ENCODE peak calls at places on chromosomes 3 and 15, in five cellular contexts. One of them, this sample, is unnamed.

GRCh38 chr15:80246425-80246894 is 5.6 kb downstream of the CTXND1 start:
- DNase-seq in MM.1S: no peak
- DNase-seq in endothelial cell of umbilical vein: no peak
- DNase-seq in left ventricle myocardium inferior: no peak
- DNase-seq in HFFc6: no peak
- DNase-seq in this sample: no peak

GRCh38 chr3:195086885-195087284 is 184.1 kb downstream of the XXYLT1 start:
- DNase-seq in HFFc6: no peak
- DNase-seq in left ventricle myocardium inferior: peak
- DNase-seq in MM.1S: no peak
- DNase-seq in endothelial cell of umbilical vein: no peak
- DNase-seq in this sample: no peak

GRCh38 chr15:90103669-90104329 is 1.5 kb upstream of the IDH2 start:
- DNase-seq in endothelial cell of umbilical vein: no peak
- DNase-seq in left ventricle myocardium inferior: no peak
- DNase-seq in MM.1S: no peak
- DNase-seq in HFFc6: no peak
- DNase-seq in this sample: no peak

GRCh38 chr3:161069441-161070251 is 35.5 kb downstream of the B3GALNT1 start:
- DNase-seq in MM.1S: peak
- DNase-seq in endothelial cell of umbilical vein: peak
- DNase-seq in HFFc6: peak
- DNase-seq in left ventricle myocardium inferior: no peak
- DNase-seq in this sample: peak

GRCh38 chr3:16301490-16301889 is 36.5 kb downstream of the OXNAD1 start:
- DNase-seq in left ventricle myocardium inferior: no peak
- DNase-seq in endothelial cell of umbilical vein: no peak
- DNase-seq in MM.1S: no peak
- DNase-seq in HFFc6: no peak
- DNase-seq in this sample: no peak

GRCh38 chr15:81315452-81316203 is 8.3 kb downstream of the STARD5 start:
- DNase-seq in endothelial cell of umbilical vein: no peak
- DNase-seq in left ventricle myocardium inferior: no peak
- DNase-seq in MM.1S: no peak
- DNase-seq in HFFc6: no peak
- DNase-seq in this sample: no peak

GRCh38 chr3:186099178-186099577 is 9.7 kb downstream of the ETV5 start:
- DNase-seq in endothelial cell of umbilical vein: peak
- DNase-seq in HFFc6: peak
- DNase-seq in left ventricle myocardium inferior: peak
- DNase-seq in MM.1S: no peak
- DNase-seq in this sample: no peak

GRCh38 chr15:60423540-60423939 is 25.8 kb upstream of the ANXA2 start:
- DNase-seq in endothelial cell of umbilical vein: peak
- DNase-seq in MM.1S: peak
- DNase-seq in left ventricle myocardium inferior: no peak
- DNase-seq in HFFc6: peak
- DNase-seq in this sample: no peak

GRCh38 chr3:184186184-184186901 is at the start of gene ABCF3:
- DNase-seq in MM.1S: no peak
- DNase-seq in endothelial cell of umbilical vein: no peak
- DNase-seq in left ventricle myocardium inferior: peak
- DNase-seq in HFFc6: peak
- DNase-seq in this sample: no peak

GRCh38 chr15:98938105-98938417 is 69.5 kb downstream of the PGPEP1L start:
- DNase-seq in endothelial cell of umbilical vein: no peak
- DNase-seq in HFFc6: no peak
- DNase-seq in left ventricle myocardium inferior: no peak
- DNase-seq in MM.1S: no peak
- DNase-seq in this sample: no peak

GRCh38 chr3:126337980-126338651 is 19.1 kb downstream of the KLF15 start:
- DNase-seq in endothelial cell of umbilical vein: no peak
- DNase-seq in MM.1S: no peak
- DNase-seq in left ventricle myocardium inferior: no peak
- DNase-seq in HFFc6: no peak
- DNase-seq in this sample: no peak

GRCh38 chr15:44489464-44489863 is 47.5 kb upstream of the EIF3J start:
- DNase-seq in left ventricle myocardium inferior: no peak
- DNase-seq in MM.1S: no peak
- DNase-seq in endothelial cell of umbilical vein: peak
- DNase-seq in HFFc6: peak
- DNase-seq in this sample: no peak

GRCh38 chr3:192273611-192274010 is 453.7 kb downstream of the FGF12 start:
- DNase-seq in MM.1S: no peak
- DNase-seq in endothelial cell of umbilical vein: no peak
- DNase-seq in HFFc6: no peak
- DNase-seq in left ventricle myocardium inferior: no peak
- DNase-seq in this sample: no peak

GRCh38 chr3:3066378-3066777 is 43.8 kb downstream of the IL5RA start:
- DNase-seq in MM.1S: no peak
- DNase-seq in left ventricle myocardium inferior: no peak
- DNase-seq in HFFc6: no peak
- DNase-seq in endothelial cell of umbilical vein: no peak
- DNase-seq in this sample: no peak

GRCh38 chr3:48662753-48663488 is at the start of gene CELSR3:
- DNase-seq in HFFc6: peak
- DNase-seq in endothelial cell of umbilical vein: peak
- DNase-seq in MM.1S: peak
- DNase-seq in left ventricle myocardium inferior: peak
- DNase-seq in this sample: peak

GRCh38 chr3:17983106-17983505 is 240.7 kb upstream of the TBC1D5 start:
- DNase-seq in left ventricle myocardium inferior: no peak
- DNase-seq in MM.1S: no peak
- DNase-seq in HFFc6: no peak
- DNase-seq in endothelial cell of umbilical vein: no peak
- DNase-seq in this sample: no peak

GRCh38 chr3:30944124-30944523 is 49.7 kb upstream of the GADL1 start:
- DNase-seq in left ventricle myocardium inferior: no peak
- DNase-seq in endothelial cell of umbilical vein: no peak
- DNase-seq in MM.1S: no peak
- DNase-seq in HFFc6: no peak
- DNase-seq in this sample: no peak

GRCh38 chr3:119631529-119631928 is 28.9 kb downstream of the POPDC2 start:
- DNase-seq in MM.1S: no peak
- DNase-seq in endothelial cell of umbilical vein: no peak
- DNase-seq in left ventricle myocardium inferior: no peak
- DNase-seq in HFFc6: no peak
- DNase-seq in this sample: no peak

GRCh38 chr15:64731807-64732151 is 43.6 kb downstream of the RBPMS2 start:
- DNase-seq in MM.1S: no peak
- DNase-seq in endothelial cell of umbilical vein: no peak
- DNase-seq in HFFc6: no peak
- DNase-seq in left ventricle myocardium inferior: no peak
- DNase-seq in this sample: no peak

GRCh38 chr3:149659173-149659468 is 1.3 kb upstream of the WWTR1 start:
- DNase-seq in left ventricle myocardium inferior: no peak
- DNase-seq in endothelial cell of umbilical vein: no peak
- DNase-seq in HFFc6: no peak
- DNase-seq in MM.1S: no peak
- DNase-seq in this sample: no peak

GRCh38 chr15:58462973-58463663 is 31.3 kb downstream of the LIPC start:
- DNase-seq in MM.1S: no peak
- DNase-seq in left ventricle myocardium inferior: no peak
- DNase-seq in endothelial cell of umbilical vein: no peak
- DNase-seq in HFFc6: no peak
- DNase-seq in this sample: no peak

GRCh38 chr3:11724615-11725339 is 81.1 kb upstream of the VGLL4 start:
- DNase-seq in endothelial cell of umbilical vein: no peak
- DNase-seq in left ventricle myocardium inferior: no peak
- DNase-seq in MM.1S: peak
- DNase-seq in HFFc6: no peak
- DNase-seq in this sample: peak

GRCh38 chr15:60396964-60397771 is 618 bp downstream of the ANXA2 start:
- DNase-seq in endothelial cell of umbilical vein: no peak
- DNase-seq in HFFc6: peak
- DNase-seq in MM.1S: peak
- DNase-seq in left ventricle myocardium inferior: peak
- DNase-seq in this sample: peak

GRCh38 chr3:55296781-55297180 is 190.3 kb downstream of the WNT5A start:
- DNase-seq in left ventricle myocardium inferior: no peak
- DNase-seq in MM.1S: no peak
- DNase-seq in HFFc6: no peak
- DNase-seq in endothelial cell of umbilical vein: no peak
- DNase-seq in this sample: no peak

GRCh38 chr3:48406443-48407431 is 23.1 kb downstream of the PLXNB1 start:
- DNase-seq in endothelial cell of umbilical vein: no peak
- DNase-seq in MM.1S: no peak
- DNase-seq in HFFc6: no peak
- DNase-seq in left ventricle myocardium inferior: no peak
- DNase-seq in this sample: peak

GRCh38 chr15:45641374-45641778 is 6.5 kb downstream of the SQOR start:
- DNase-seq in MM.1S: no peak
- DNase-seq in endothelial cell of umbilical vein: peak
- DNase-seq in HFFc6: peak
- DNase-seq in left ventricle myocardium inferior: no peak
- DNase-seq in this sample: no peak

GRCh38 chr15:98888839-98889479 is 118.6 kb downstream of the PGPEP1L start:
- DNase-seq in MM.1S: no peak
- DNase-seq in endothelial cell of umbilical vein: peak
- DNase-seq in left ventricle myocardium inferior: no peak
- DNase-seq in HFFc6: peak
- DNase-seq in this sample: no peak

GRCh38 chr3:24348348-24348747 is 146.3 kb downstream of the THRB start:
- DNase-seq in left ventricle myocardium inferior: no peak
- DNase-seq in endothelial cell of umbilical vein: no peak
- DNase-seq in MM.1S: no peak
- DNase-seq in HFFc6: no peak
- DNase-seq in this sample: no peak

GRCh38 chr15:69648775-69649735 is 196.4 kb downstream of the RPLP1 start:
- DNase-seq in endothelial cell of umbilical vein: no peak
- DNase-seq in HFFc6: no peak
- DNase-seq in MM.1S: peak
- DNase-seq in left ventricle myocardium inferior: no peak
- DNase-seq in this sample: no peak

GRCh38 chr3:101809178-101810022 is 30.4 kb downstream of the NXPE3 start:
- DNase-seq in HFFc6: peak
- DNase-seq in endothelial cell of umbilical vein: peak
- DNase-seq in MM.1S: no peak
- DNase-seq in left ventricle myocardium inferior: no peak
- DNase-seq in this sample: peak

GRCh38 chr15:82942691-82943090 is 9.8 kb downstream of the HOMER2 start:
- DNase-seq in HFFc6: peak
- DNase-seq in left ventricle myocardium inferior: no peak
- DNase-seq in MM.1S: no peak
- DNase-seq in endothelial cell of umbilical vein: no peak
- DNase-seq in this sample: no peak

GRCh38 chr15:82945326-82945725 is 7.2 kb downstream of the HOMER2 start:
- DNase-seq in endothelial cell of umbilical vein: no peak
- DNase-seq in MM.1S: no peak
- DNase-seq in HFFc6: no peak
- DNase-seq in left ventricle myocardium inferior: no peak
- DNase-seq in this sample: no peak

GRCh38 chr15:82944840-82945239 is 7.7 kb downstream of the HOMER2 start:
- DNase-seq in left ventricle myocardium inferior: no peak
- DNase-seq in HFFc6: no peak
- DNase-seq in endothelial cell of umbilical vein: no peak
- DNase-seq in MM.1S: no peak
- DNase-seq in this sample: no peak

GRCh38 chr15:82944038-82944437 is 8.5 kb downstream of the HOMER2 start:
- DNase-seq in endothelial cell of umbilical vein: no peak
- DNase-seq in HFFc6: no peak
- DNase-seq in left ventricle myocardium inferior: no peak
- DNase-seq in MM.1S: no peak
- DNase-seq in this sample: no peak

GRCh38 chr15:82943176-82943575 is 9.3 kb downstream of the HOMER2 start:
- DNase-seq in endothelial cell of umbilical vein: no peak
- DNase-seq in MM.1S: no peak
- DNase-seq in HFFc6: no peak
- DNase-seq in left ventricle myocardium inferior: no peak
- DNase-seq in this sample: no peak
- TF ChIP-seq CTCF in endothelial cell of umbilical vein: no peak
- TF ChIP-seq CTCF in MM.1S: no peak
- TF ChIP-seq CTCF in HFFc6: no peak
- TF ChIP-seq CTCF in left ventricle myocardium inferior: no peak
- TF ChIP-seq CTCF in this sample: no peak

DNA sequence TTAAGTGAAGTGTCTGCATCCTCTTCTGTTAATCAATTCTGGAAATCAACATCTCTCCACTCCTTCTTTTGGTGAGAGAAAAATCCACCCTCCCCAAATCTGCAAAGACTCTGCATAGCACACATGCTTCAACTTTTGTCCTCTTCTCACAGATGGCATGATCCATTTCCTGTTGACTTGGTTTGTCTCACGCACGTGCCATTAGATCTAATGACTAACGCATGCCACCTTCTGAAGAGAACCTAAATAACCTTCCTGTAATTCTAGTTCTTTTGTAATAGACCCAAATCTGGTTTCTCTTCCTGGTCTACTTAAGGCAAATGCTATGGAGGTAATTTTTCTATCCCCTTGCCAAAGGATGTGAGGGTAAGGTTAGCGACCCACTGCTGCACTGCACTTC is 51.0 kb upstream of the ATOSA start:
- DNase-seq in left ventricle myocardium inferior: no peak
- DNase-seq in MM.1S: peak
- DNase-seq in endothelial cell of umbilical vein: peak
- DNase-seq in HFFc6: peak
- DNase-seq in this sample: peak
- TF ChIP-seq CTCF in left ventricle myocardium inferior: no peak
- TF ChIP-seq CTCF in MM.1S: peak
- TF ChIP-seq CTCF in endothelial cell of umbilical vein: no peak
- TF ChIP-seq CTCF in HFFc6: peak
- TF ChIP-seq CTCF in this sample: peak

DNA sequence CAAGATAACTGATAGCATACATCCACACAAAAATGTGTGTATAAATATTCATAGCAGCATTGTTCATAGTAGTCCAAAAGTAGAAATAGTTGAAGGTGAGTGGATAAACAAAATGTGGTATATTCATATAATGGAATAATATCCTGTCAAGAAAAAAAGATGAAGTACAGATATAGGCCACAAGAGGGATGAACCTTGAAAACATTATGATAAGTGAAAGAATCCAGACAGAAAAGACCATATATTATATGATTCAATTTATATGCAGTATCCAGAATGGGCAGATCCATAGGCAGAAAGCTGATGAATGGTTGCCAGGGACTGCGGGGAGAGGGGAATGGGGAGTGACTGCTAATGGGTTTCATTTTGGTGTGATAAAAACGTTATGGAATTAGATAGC is 54.3 kb upstream of the TNIK start:
- DNase-seq in MM.1S: no peak
- DNase-seq in left ventricle myocardium inferior: no peak
- DNase-seq in endothelial cell of umbilical vein: no peak
- DNase-seq in HFFc6: no peak
- DNase-seq in this sample: no peak
- TF ChIP-seq CTCF in MM.1S: peak
- TF ChIP-seq CTCF in left ventricle myocardium inferior: no peak
- TF ChIP-seq CTCF in endothelial cell of umbilical vein: no peak
- TF ChIP-seq CTCF in HFFc6: peak
- TF ChIP-seq CTCF in this sample: no peak

DNA sequence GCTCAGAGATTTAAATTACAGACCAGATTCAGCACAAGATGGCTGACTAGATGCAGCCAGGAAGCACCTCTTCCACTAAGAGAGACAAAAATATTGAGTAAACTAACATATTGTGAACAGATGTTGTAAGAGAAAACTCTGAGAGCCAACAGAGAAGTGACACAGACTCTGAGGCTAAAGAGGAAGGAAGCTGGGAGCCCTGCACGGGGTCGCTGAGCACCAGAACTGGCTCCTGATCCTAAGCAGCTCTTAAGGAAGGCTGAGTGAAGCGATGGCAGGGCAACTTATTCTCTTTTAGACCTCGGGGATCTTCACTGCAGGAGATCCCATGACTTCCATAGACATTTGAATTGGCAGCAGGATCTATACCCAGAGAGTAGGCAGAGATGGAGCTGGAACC is 578.0 kb upstream of the GRM7 start:
- DNase-seq in left ventricle myocardium inferior: no peak
- DNase-seq in MM.1S: no peak
- DNase-seq in endothelial cell of umbilical vein: no peak
- DNase-seq in HFFc6: no peak
- DNase-seq in this sample: no peak
- TF ChIP-seq CTCF in left ventricle myocardium inferior: no peak
- TF ChIP-seq CTCF in MM.1S: no peak
- TF ChIP-seq CTCF in endothelial cell of umbilical vein: no peak
- TF ChIP-seq CTCF in HFFc6: no peak
- TF ChIP-seq CTCF in this sample: no peak

This sample was measured in GM13977.